ENCODE peak calls at places on chromosomes 12 and 14, in four cellular contexts. H, X, A and R are unnamed samples.
A peak's percentile ranks its signal among the peaks of the same experiment; 100 is the strongest.

GRCh38 chr12:99505805-99506204 is 141.7 kb upstream of the GARIN6 start:
- DNase-seq in H (no peak), X (no peak), A (no peak), R (no peak)

GRCh38 chr12:117393656-117394055 is 32.2 kb upstream of the NOS1 start:
- DNase-seq in H (no peak), X (no peak), A (no peak), R (no peak)

GRCh38 chr12:79128956-79129355 is 264.4 kb downstream of the SYT1 start:
- DNase-seq in H (no peak), X (no peak), A (no peak), R (no peak)

GRCh38 chr12:93497456-93497855 is 30.1 kb downstream of the MRPL42 start:
- DNase-seq in H (no peak), X (no peak), A (no peak), R (no peak)

GRCh38 chr14:94320243-94320642 is 2.9 kb downstream of the SERPINA6 start:
- DNase-seq in H (no peak), X (no peak), A (peak; percentile 89), R (no peak)

GRCh38 chr12:47900480-47901129 is 4.2 kb downstream of the VDR start:
- DNase-seq in H (no peak), X (peak; percentile 29), A (peak; percentile 86), R (no peak)

GRCh38 chr12:77916276-77916675 is 85.6 kb downstream of the NAV3 start:
- DNase-seq in H (no peak), X (no peak), A (no peak), R (no peak)

GRCh38 chr12:103540319-103540718 is 44.6 kb upstream of the C12orf42 start:
- DNase-seq in H (no peak), X (no peak), A (no peak), R (no peak)

GRCh38 chr14:38522724-38523123 is 266.8 kb upstream of the CLEC14A start:
- DNase-seq in H (no peak), X (no peak), A (no peak), R (no peak)

GRCh38 chr12:107436376-107436775 is 249.2 kb upstream of the PWP1 start:
- DNase-seq in H (no peak), X (no peak), A (peak; percentile 21), R (no peak)

GRCh38 chr12:79454338-79454777 is 236.4 kb downstream of the PAWR start:
- DNase-seq in H (no peak), X (no peak), A (peak; percentile 26), R (no peak)

GRCh38 chr12:124906606-124907261 is 7.7 kb downstream of the UBC start:
- DNase-seq in H (peak; percentile 79), X (peak; percentile 94), A (peak; percentile 93), R (no peak)

GRCh38 chr14:79649856-79650255 is 561.4 kb downstream of the DIO2 start:
- DNase-seq in H (no peak), X (no peak), A (no peak), R (no peak)

GRCh38 chr12:80580254-80580653 is 127.2 kb upstream of the MYF6 start:
- DNase-seq in H (no peak), X (no peak), A (no peak), R (no peak)

GRCh38 chr12:95970905-95971304 is 25.2 kb downstream of the HAL start:
- DNase-seq in H (no peak), X (no peak), A (no peak), R (no peak)

GRCh38 chr14:70032447-70032846 is 153.2 kb downstream of the SMOC1 start:
- DNase-seq in H (no peak), X (no peak), A (peak; percentile 52), R (no peak)

GRCh38 chr12:103493199-103493598 is 2.6 kb downstream of the C12orf42 start:
- DNase-seq in H (no peak), X (no peak), A (no peak), R (no peak)

GRCh38 chr12:123937707-123938600 is 34.7 kb downstream of the CCDC92 start:
- DNase-seq in H (no peak), X (no peak), A (no peak), R (no peak)

GRCh38 chr12:78229491-78230209 is 399.0 kb downstream of the NAV3 start:
- DNase-seq in H (no peak), X (peak; percentile 44), A (peak; percentile 28), R (peak; percentile 30)

GRCh38 chr14:33611405-33612183 is 339.3 kb downstream of the EGLN3 start:
- DNase-seq in H (no peak), X (no peak), A (no peak), R (no peak)

GRCh38 chr12:121388421-121388981 is 11.4 kb upstream of the RNF34 start:
- DNase-seq in H (peak; percentile 41), X (no peak), A (peak; percentile 66), R (no peak)

GRCh38 chr14:73788871-73789590 is 62.6 kb upstream of the PTGR2 start:
- DNase-seq in H (no peak), X (no peak), A (no peak), R (no peak)
- H3K27ac ChIP-seq in H (no peak overlapping the region), X (no peak overlapping the region), A (no peak overlapping the region), R (peak overlapping the region; percentile 95)

GRCh38 chr12:1531654-1532366 is 62.6 kb downstream of the FBXL14 start:
- DNase-seq in H (no peak), X (no peak), A (no peak), R (no peak)

GRCh38 chr12:1533602-1534304 is 60.6 kb downstream of the FBXL14 start:
- DNase-seq in H (peak; percentile 21), X (no peak), A (no peak), R (no peak)

GRCh38 chr12:1533205-1533601 is 61.2 kb downstream of the FBXL14 start:
- DNase-seq in H (peak; percentile 45), X (no peak), A (no peak), R (no peak)

GRCh38 chr12:1532367-1532752 is 62.0 kb downstream of the FBXL14 start:
- DNase-seq in H (no peak), X (no peak), A (no peak), R (no peak)

GRCh38 chr12:1532796-1533195 is 61.6 kb downstream of the FBXL14 start:
- DNase-seq in H (no peak), X (no peak), A (no peak), R (no peak)
- TF ChIP-seq SIN3A in H (no peak), X (no peak), A (no peak), R (no peak)

GRCh38 chr14:75216427-75217006 is 40.1 kb upstream of the TMED10 start:
- DNase-seq in H (no peak), X (no peak), A (no peak), R (no peak)
- TF ChIP-seq TCF7L2 in H (no peak), X (no peak), A (no peak), R (no peak)

GRCh38 chr14:105305769-105306168 is 5.0 kb upstream of the BRF1 start:
- DNase-seq in H (no peak), X (no peak), A (no peak), R (no peak)

GRCh38 chr14:105305350-105305749 is 4.5 kb upstream of the BRF1 start:
- DNase-seq in H (no peak), X (no peak), A (no peak), R (no peak)

GRCh38 chr14:105307052-105307727 is 6.4 kb upstream of the BRF1 start:
- DNase-seq in H (no peak), X (no peak), A (no peak), R (no peak)

GRCh38 chr14:105303949-105304348 is 3.1 kb upstream of the BRF1 start:
- DNase-seq in H (peak; percentile 31), X (peak; percentile 10), A (no peak), R (no peak)

DNA sequence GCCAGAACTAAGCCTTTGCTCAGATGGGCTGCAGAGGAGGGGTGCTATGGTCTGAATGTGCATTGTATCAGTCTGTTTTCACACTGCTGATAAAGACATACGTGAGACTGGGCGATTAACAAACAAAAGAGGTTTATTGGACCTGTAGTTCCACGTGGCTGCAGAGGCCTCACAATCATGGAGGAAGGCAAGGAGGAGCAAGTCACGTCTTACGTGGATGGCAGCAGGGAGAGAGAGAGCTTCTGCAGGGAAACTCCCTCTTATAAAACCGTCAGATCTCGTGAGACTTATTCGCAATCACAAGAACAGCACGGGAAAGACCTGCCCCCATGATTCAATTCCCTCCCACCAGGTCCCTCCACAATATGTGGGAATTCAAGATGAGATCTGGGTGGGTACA is 3.8 kb upstream of the BRF1 start:
- DNase-seq in H (no peak), X (no peak), A (no peak), R (no peak)
- H3K27ac ChIP-seq in H (no peak overlapping the region), X (no peak overlapping the region), A (no peak overlapping the region), R (no peak overlapping the region)

DNA sequence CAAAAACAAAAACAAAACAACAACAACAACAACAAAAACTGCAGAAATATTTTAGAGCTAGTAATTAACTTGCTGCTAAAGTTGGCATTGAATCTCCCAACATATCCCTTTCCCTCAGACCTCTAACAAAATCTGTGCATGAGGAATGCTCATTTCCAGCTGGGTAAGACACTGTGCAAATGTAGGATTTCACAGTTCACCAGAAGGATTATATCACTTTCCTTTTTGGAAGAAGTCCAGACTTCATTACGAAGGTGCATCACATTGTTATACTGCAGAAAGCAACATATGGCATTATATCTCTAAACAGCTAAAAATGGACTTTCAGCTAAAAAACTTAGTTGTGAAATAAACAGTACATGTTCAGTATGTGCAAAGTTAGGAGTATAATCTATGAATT is 341.8 kb downstream of the FSCB start:
- DNase-seq in H (no peak), X (no peak), A (no peak), R (no peak)
- TF ChIP-seq SIN3A in H (no peak), X (no peak), A (no peak), R (no peak)

GRCh38 chr12:29131539-29131938 is 17.5 kb upstream of the FAR2 start:
- DNase-seq in H (no peak), X (no peak), A (no peak), R (no peak)

GRCh38 chr12:29133141-29133540 is 15.9 kb upstream of the FAR2 start:
- DNase-seq in H (no peak), X (no peak), A (no peak), R (no peak)

GRCh38 chr12:29133680-29134079 is 15.4 kb upstream of the FAR2 start:
- DNase-seq in H (no peak), X (no peak), A (no peak), R (no peak)
- TF ChIP-seq TCF7L2 in H (no peak), X (no peak), A (no peak), R (no peak)

DNA sequence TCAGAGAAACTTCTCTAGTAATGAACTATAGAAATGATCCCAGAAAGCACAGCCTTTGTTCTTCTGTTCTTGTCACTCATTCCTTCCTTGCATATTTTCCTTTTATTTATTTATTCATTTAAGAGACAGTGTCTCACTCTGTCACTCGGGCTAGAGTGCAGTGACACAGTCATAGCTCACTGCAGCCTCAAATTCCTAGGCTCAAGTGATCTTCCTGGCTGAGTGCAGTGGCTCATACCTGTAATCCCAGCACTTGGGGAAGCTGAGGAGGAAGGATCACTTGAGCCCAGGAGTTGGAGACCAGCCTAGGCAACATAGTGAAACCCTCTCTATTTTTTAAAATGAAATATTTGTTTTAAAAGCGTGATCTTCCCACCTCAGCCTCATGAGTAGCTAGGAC is 11.5 kb downstream of the TECPR2 start:
- DNase-seq in H (no peak), X (no peak), A (no peak), R (no peak)
- H3K27ac ChIP-seq in H (no peak overlapping the region), X (no peak overlapping the region), A (no peak overlapping the region), R (no peak overlapping the region)

GRCh38 chr12:81639196-81639595 is 120.0 kb downstream of the PPFIA2 start:
- DNase-seq in H (no peak), X (no peak), A (no peak), R (no peak)

GRCh38 chr12:81644503-81644902 is 114.6 kb downstream of the PPFIA2 start:
- DNase-seq in H (no peak), X (peak; percentile 33), A (peak; percentile 38), R (no peak)
- TF ChIP-seq SIN3A in H (no peak), X (no peak), A (no peak), R (no peak)